ENCODE peak calls at places on chromosomes 11 and 22, in eight cellular contexts. V is neural progenitor cell, R is HCT116, C is hepatocyte, K is GM23248, U is PC-3, E is SK-N-SH, A is GM23338. Q is an unnamed sample.
A peak's percentile ranks its signal among the peaks of the same experiment; 100 is the strongest.

GRCh38 chr22:46862418-46863324 is 100.2 kb downstream of the TBC1D22A start:
- DNase-seq in V (no peak), R (no peak), C (no peak), K (no peak), U (no peak), E (no peak), A (no peak), Q (no peak)

GRCh38 chr11:65425105-65425970 is 2.7 kb downstream of the NEAT1 start:
- DNase-seq in V (peak; percentile 36), R (peak; percentile 42), C (no peak), K (peak; percentile 89), U (peak; percentile 77), E (no peak), A (peak; percentile 58), Q (peak; percentile 87)

GRCh38 chr11:79100093-79100704 is 340.6 kb downstream of the TENM4 start:
- DNase-seq in V (peak; percentile 73), R (peak; percentile 12), C (peak; percentile 67), K (peak; percentile 77), U (peak; percentile 80), E (peak; percentile 82), A (peak; percentile 78), Q (peak; percentile 52)

GRCh38 chr22:16844529-16844928 is 19.3 kb upstream of the XKR3 start:
- DNase-seq in V (no peak), R (no peak), C (no peak), K (no peak), U (no peak), E (no peak), A (no peak), Q (no peak)

GRCh38 chr22:23204541-23205157 is 24.3 kb downstream of the BCR start:
- DNase-seq in V (no peak), R (no peak), C (no peak), K (peak; percentile 51), U (no peak), E (peak; percentile 82), A (no peak), Q (no peak)

GRCh38 chr11:118084247-118084646 is 2.5 kb downstream of the SMIM35 start:
- DNase-seq in V (no peak), R (no peak), C (peak; percentile 71), K (peak; percentile 47), U (peak; percentile 36), E (no peak), A (no peak), Q (peak; percentile 60)

GRCh38 chr11:65576867-65577755 is 1.3 kb downstream of the EHBP1L1 start:
- DNase-seq in V (no peak), R (no peak), C (peak; percentile 67), K (peak; percentile 93), U (peak; percentile 94), E (no peak), A (no peak), Q (peak; percentile 30)

GRCh38 chr11:57974830-57975229 is 48.9 kb upstream of the OR9Q1 start:
- DNase-seq in V (no peak), R (no peak), C (no peak), K (peak; percentile 57), U (no peak), E (no peak), A (no peak), Q (no peak)

GRCh38 chr11:109377039-109377742 is 44.8 kb upstream of the C11orf87 start:
- DNase-seq in V (no peak), R (no peak), C (no peak), K (no peak), U (no peak), E (no peak), A (peak; percentile 13), Q (no peak)

GRCh38 chr11:73215191-73216134 is 2.6 kb upstream of the P2RY2 start:
- DNase-seq in V (peak; percentile 1), R (no peak), C (no peak), K (no peak), U (no peak), E (no peak), A (peak; percentile 37), Q (no peak)

GRCh38 chr22:23182289-23183106 is 2.2 kb downstream of the BCR start:
- DNase-seq in V (peak; percentile 50), R (no peak), C (peak; percentile 56), K (peak; percentile 34), U (peak; percentile 72), E (no peak), A (peak; percentile 47), Q (peak; percentile 82)

GRCh38 chr11:129955282-129955681 is 47.4 kb downstream of the PRDM10 start:
- DNase-seq in V (no peak), R (no peak), C (no peak), K (no peak), U (no peak), E (no peak), A (no peak), Q (no peak)

GRCh38 chr11:10605941-10606381 is 37.5 kb upstream of the LYVE1 start:
- DNase-seq in V (peak; percentile 45), R (no peak), C (peak; percentile 74), K (peak; percentile 89), U (no peak), E (no peak), A (peak; percentile 55), Q (no peak)

GRCh38 chr22:42934338-42934737 is 77.3 kb upstream of the ARFGAP3 start:
- DNase-seq in V (no peak), R (no peak), C (no peak), K (no peak), U (no peak), E (no peak), A (no peak), Q (no peak)
- H4K20me1 ChIP-seq in V (peaks cover 63% of the 10 kb centered on the region), R (no peaks in the 10 kb centered on the region), C (peaks cover 21% of the 10 kb centered on the region), K (no peaks in the 10 kb centered on the region), U (no peaks in the 10 kb centered on the region), E (no peaks in the 10 kb centered on the region), A (peaks cover 56% of the 10 kb centered on the region), Q (no peaks in the 10 kb centered on the region)

GRCh38 chr11:120270386-120270785 is 30.4 kb downstream of the POU2F3 start:
- DNase-seq in V (no peak), R (no peak), C (no peak), K (peak; percentile 51), U (no peak), E (no peak), A (no peak), Q (no peak)

GRCh38 chr11:120268686-120269085 is 28.7 kb downstream of the POU2F3 start:
- DNase-seq in V (no peak), R (no peak), C (no peak), K (no peak), U (no peak), E (no peak), A (no peak), Q (no peak)

GRCh38 chr11:120273432-120273831 is 33.5 kb downstream of the POU2F3 start:
- DNase-seq in V (no peak), R (no peak), C (no peak), K (peak; percentile 82), U (no peak), E (no peak), A (no peak), Q (no peak)

GRCh38 chr11:120271672-120272071 is 31.7 kb downstream of the POU2F3 start:
- DNase-seq in V (no peak), R (no peak), C (no peak), K (no peak), U (no peak), E (no peak), A (no peak), Q (no peak)

GRCh38 chr11:120272303-120272702 is 32.4 kb downstream of the POU2F3 start:
- DNase-seq in V (no peak), R (no peak), C (no peak), K (peak; percentile 90), U (peak; percentile 87), E (no peak), A (no peak), Q (no peak)
- TF ChIP-seq EZH2phosphoT487 in V (no peak), R (no peak), C (no peak), K (no peak), U (no peak), E (no peak), A (no peak), Q (no peak)

GRCh38 chr22:22168941-22169867 is 75.4 kb upstream of the VPREB1 start:
- DNase-seq in V (no peak), R (no peak), C (no peak), K (no peak), U (no peak), E (no peak), A (no peak), Q (no peak)

GRCh38 chr22:22168190-22168940 is 76.2 kb upstream of the VPREB1 start:
- DNase-seq in V (peak; percentile 30), R (peak; percentile 88), C (peak; percentile 23), K (peak; percentile 21), U (peak; percentile 9), E (peak; percentile 16), A (peak; percentile 80), Q (peak; percentile 94)

GRCh38 chr22:22166941-22167713 is 77.5 kb upstream of the VPREB1 start:
- DNase-seq in V (no peak), R (no peak), C (no peak), K (no peak), U (no peak), E (no peak), A (no peak), Q (peak; percentile 18)

GRCh38 chr22:22165936-22166710 is 78.5 kb upstream of the VPREB1 start:
- DNase-seq in V (no peak), R (no peak), C (no peak), K (no peak), U (no peak), E (no peak), A (no peak), Q (no peak)

DNA sequence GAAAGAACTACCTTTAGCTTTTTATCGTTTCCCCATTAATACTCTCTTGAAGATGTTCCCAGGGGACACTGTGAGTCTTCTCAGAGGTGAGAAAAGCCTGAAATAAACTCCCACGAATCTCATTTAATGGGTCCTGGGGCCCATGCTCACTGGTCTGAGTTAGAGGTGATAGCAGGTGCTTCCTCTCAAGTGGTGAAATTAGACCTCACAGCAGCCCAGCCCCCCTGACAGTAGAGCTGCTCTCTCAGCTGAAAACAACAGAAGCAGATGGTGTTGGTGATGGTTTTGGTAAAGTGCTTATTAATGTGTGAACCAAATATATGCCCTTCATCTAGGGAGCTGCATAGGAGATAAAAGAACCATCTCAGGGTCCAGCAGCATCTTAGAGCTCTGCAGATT is 76.8 kb upstream of the VPREB1 start:
- DNase-seq in V (no peak), R (no peak), C (no peak), K (no peak), U (no peak), E (no peak), A (no peak), Q (peak; percentile 94)
- H3K4me3 ChIP-seq in V (no peak overlapping the region), R (no peak overlapping the region), C (no peak overlapping the region), K (no peak overlapping the region), U (no peak overlapping the region), E (peak overlapping the region; percentile 31), A (no peak overlapping the region), Q (peak overlapping the region; percentile 58)

DNA sequence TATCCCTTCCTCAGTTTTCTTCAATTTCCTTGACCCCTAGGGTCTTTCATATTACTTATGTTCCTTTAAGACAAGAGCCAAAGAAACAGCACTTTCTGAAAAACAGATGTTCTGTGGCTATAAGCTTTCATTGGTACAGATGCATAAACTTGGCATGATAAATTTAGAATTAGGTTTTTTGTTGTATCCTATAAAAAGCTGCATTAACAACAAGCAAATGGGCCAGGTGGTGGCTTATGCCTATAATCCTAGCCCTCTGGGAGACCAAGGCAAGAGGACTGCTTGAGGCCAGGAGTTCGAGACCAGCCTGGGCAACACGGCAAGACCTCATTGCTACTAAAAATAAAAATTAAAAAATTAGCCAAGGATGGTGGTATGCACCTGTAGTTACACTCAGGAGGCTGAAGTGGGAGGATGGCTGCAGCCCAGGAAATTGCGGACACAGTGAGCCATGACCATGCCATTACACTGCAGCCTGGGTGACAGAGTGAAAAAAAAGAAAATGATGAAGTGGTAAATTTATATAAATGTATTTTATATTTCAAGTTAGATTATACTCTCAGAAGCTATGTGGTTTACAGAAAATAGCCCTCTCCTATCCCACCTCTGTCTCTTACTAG is 18.3 kb downstream of the KMT5B start:
- DNase-seq in V (no peak), R (no peak), C (no peak), K (no peak), U (no peak), E (no peak), A (no peak), Q (no peak)
- H4K20me1 ChIP-seq in V (peaks cover 99% of the 10 kb centered on the region), R (peaks cover 3% of the 10 kb centered on the region), C (peaks cover 99% of the 10 kb centered on the region), K (peaks cover 16% of the 10 kb centered on the region), U (peaks cover 34% of the 10 kb centered on the region), E (peaks cover 99% of the 10 kb centered on the region), A (peaks cover 12% of the 10 kb centered on the region), Q (no peaks in the 10 kb centered on the region)